ENCODE peak calls at places on chromosomes 4 and X, in four cellular contexts. One of them, this sample, is unnamed.

GRCh38 chr4:48968814-48969213 is 17.3 kb upstream of the CWH43 start:
- DNase-seq in Kasumi-1: no peak
- DNase-seq in foreskin melanocyte: no peak
- DNase-seq in DMS79 treated with DMSO at 0.1 percent for 48 hours: no peak
- DNase-seq in this sample: no peak

GRCh38 chr4:173556398-173557131 is 26.5 kb upstream of the HAND2 start:
- DNase-seq in Kasumi-1: no peak
- DNase-seq in foreskin melanocyte: no peak
- DNase-seq in DMS79 treated with DMSO at 0.1 percent for 48 hours: no peak
- DNase-seq in this sample: no peak

GRCh38 chr4:69362351-69362750 is 82.1 kb downstream of the UGT2B28 start:
- DNase-seq in Kasumi-1: no peak
- DNase-seq in foreskin melanocyte: no peak
- DNase-seq in DMS79 treated with DMSO at 0.1 percent for 48 hours: no peak
- DNase-seq in this sample: no peak

GRCh38 chr4:104263100-104263499 is 231.6 kb downstream of the CXXC4 start:
- DNase-seq in Kasumi-1: no peak
- DNase-seq in foreskin melanocyte: no peak
- DNase-seq in DMS79 treated with DMSO at 0.1 percent for 48 hours: no peak
- DNase-seq in this sample: no peak

GRCh38 chr4:6693274-6694176 is at the start of gene S100P:
- DNase-seq in Kasumi-1: no peak
- DNase-seq in foreskin melanocyte: no peak
- DNase-seq in DMS79 treated with DMSO at 0.1 percent for 48 hours: no peak
- DNase-seq in this sample: no peak

GRCh38 chrX:63664083-63664482 is 120.9 kb downstream of the ARHGEF9 start:
- DNase-seq in Kasumi-1: no peak
- DNase-seq in foreskin melanocyte: no peak
- DNase-seq in DMS79 treated with DMSO at 0.1 percent for 48 hours: no peak
- DNase-seq in this sample: no peak

GRCh38 chr4:165874072-165874798 is 1.2 kb downstream of the TLL1 start:
- DNase-seq in Kasumi-1: no peak
- DNase-seq in foreskin melanocyte: no peak
- DNase-seq in DMS79 treated with DMSO at 0.1 percent for 48 hours: no peak
- DNase-seq in this sample: no peak

GRCh38 chrX:68685722-68686683 is 38.5 kb downstream of the STARD8 start:
- DNase-seq in Kasumi-1: peak
- DNase-seq in foreskin melanocyte: no peak
- DNase-seq in DMS79 treated with DMSO at 0.1 percent for 48 hours: no peak
- DNase-seq in this sample: no peak

GRCh38 chrX:130631011-130631410 is 229.2 kb downstream of the RBMX2 start:
- DNase-seq in Kasumi-1: no peak
- DNase-seq in foreskin melanocyte: no peak
- DNase-seq in DMS79 treated with DMSO at 0.1 percent for 48 hours: peak
- DNase-seq in this sample: no peak

GRCh38 chr4:112361181-112361791 is 64.1 kb downstream of the ALPK1 start:
- DNase-seq in Kasumi-1: no peak
- DNase-seq in foreskin melanocyte: no peak
- DNase-seq in DMS79 treated with DMSO at 0.1 percent for 48 hours: no peak
- DNase-seq in this sample: no peak

GRCh38 chr4:1115528-1116293 is 2.3 kb upstream of the RNF212 start:
- DNase-seq in Kasumi-1: no peak
- DNase-seq in foreskin melanocyte: no peak
- DNase-seq in DMS79 treated with DMSO at 0.1 percent for 48 hours: no peak
- DNase-seq in this sample: no peak

GRCh38 chrX:76195579-76195978 is 22.7 kb downstream of the PBDC1 start:
- DNase-seq in Kasumi-1: no peak
- DNase-seq in foreskin melanocyte: no peak
- DNase-seq in DMS79 treated with DMSO at 0.1 percent for 48 hours: no peak
- DNase-seq in this sample: no peak

GRCh38 chrX:103309860-103310591 is 764 bp downstream of the BEX2 start:
- DNase-seq in Kasumi-1: no peak
- DNase-seq in foreskin melanocyte: no peak
- DNase-seq in DMS79 treated with DMSO at 0.1 percent for 48 hours: peak
- DNase-seq in this sample: no peak

GRCh38 chrX:45164021-45164621 is 36.6 kb downstream of the DIPK2B start:
- DNase-seq in Kasumi-1: no peak
- DNase-seq in foreskin melanocyte: no peak
- DNase-seq in DMS79 treated with DMSO at 0.1 percent for 48 hours: no peak
- DNase-seq in this sample: no peak

GRCh38 chrX:82196866-82197265 is 995.0 kb downstream of the SH3BGRL start:
- DNase-seq in Kasumi-1: no peak
- DNase-seq in foreskin melanocyte: no peak
- DNase-seq in DMS79 treated with DMSO at 0.1 percent for 48 hours: no peak
- DNase-seq in this sample: no peak

GRCh38 chrX:140799216-140799615 is 89.7 kb downstream of the LINC00632 start:
- DNase-seq in Kasumi-1: no peak
- DNase-seq in foreskin melanocyte: no peak
- DNase-seq in DMS79 treated with DMSO at 0.1 percent for 48 hours: no peak
- DNase-seq in this sample: no peak

GRCh38 chr4:6112606-6113290 is 87.6 kb downstream of the JAKMIP1 start:
- DNase-seq in Kasumi-1: no peak
- DNase-seq in foreskin melanocyte: no peak
- DNase-seq in DMS79 treated with DMSO at 0.1 percent for 48 hours: no peak
- DNase-seq in this sample: no peak

GRCh38 chr4:54813674-54814073 is 155.9 kb downstream of the KIT start:
- DNase-seq in Kasumi-1: no peak
- DNase-seq in foreskin melanocyte: no peak
- DNase-seq in DMS79 treated with DMSO at 0.1 percent for 48 hours: no peak
- DNase-seq in this sample: no peak

This sample was measured in putamen.